ENCODE peak calls at places on chromosomes 6 and 20, in five cellular contexts. O is ovary, Z is GM10248, Y is WTC11, S is RWPE1. M is an unnamed sample.

GRCh38 chr6:22129751-22130150 is 167.1 kb downstream of the PRL start:
- DNase-seq in S (no peak), Y (no peak), O (no peak), Z (no peak), M (no peak)

GRCh38 chr6:44569931-44570385 is 182.5 kb downstream of the CDC5L start:
- DNase-seq in Y (no peak), O (no peak), Z (no peak), S (no peak), M (peak)

GRCh38 chr20:45433316-45433715 is 17.4 kb downstream of the PIGT start:
- DNase-seq in O (peak), Y (no peak), Z (no peak), S (no peak), M (peak)

GRCh38 chr20:63315982-63316491 is 23.1 kb downstream of the COL20A1 start:
- DNase-seq in Y (no peak), O (peak), S (no peak), Z (no peak), M (no peak)

GRCh38 chr6:107704377-107705013 is 119.6 kb downstream of the SCML4 start:
- DNase-seq in Z (peak), Y (no peak), O (no peak), S (peak), M (peak)

GRCh38 chr6:16199792-16200191 is 38.6 kb upstream of the GMPR start:
- DNase-seq in Y (no peak), O (no peak), S (no peak), Z (no peak), M (no peak)

GRCh38 chr6:30461055-30461454 is 28.3 kb upstream of the HLA-E start:
- DNase-seq in S (no peak), Z (no peak), Y (no peak), O (no peak), M (no peak)

GRCh38 chr20:34943808-34944568 is 11.6 kb downstream of the GSS start:
- DNase-seq in S (peak), Y (no peak), O (no peak), Z (no peak), M (no peak)

GRCh38 chr6:163014736-163015135 is 287.0 kb downstream of the PACRG start:
- DNase-seq in S (no peak), Y (no peak), O (no peak), Z (no peak), M (peak)

GRCh38 chr20:58753267-58753928 is 60.8 kb downstream of the NPEPL1 start:
- DNase-seq in Z (no peak), Y (peak), S (no peak), O (no peak), M (no peak)

GRCh38 chr6:21137708-21138358 is 455.7 kb upstream of the SOX4 start:
- DNase-seq in Z (no peak), S (no peak), O (no peak), Y (no peak), M (no peak)

GRCh38 chr20:34522969-34523871 is 7.0 kb downstream of the DYNLRB1 start:
- DNase-seq in Z (peak), O (no peak), Y (peak), S (peak), M (peak)

GRCh38 chr6:40359808-40360207 is 227.4 kb downstream of the LRFN2 start:
- DNase-seq in Y (peak), Z (no peak), O (no peak), S (no peak), M (no peak)

GRCh38 chr6:161748535-161749386 is 474.9 kb upstream of the AGPAT4 start:
- DNase-seq in Y (peak), O (no peak), S (peak), Z (no peak), M (no peak)

GRCh38 chr6:80333342-80333741 is 226.9 kb downstream of the BCKDHB start:
- DNase-seq in Y (no peak), O (no peak), S (no peak), Z (no peak), M (no peak)

GRCh38 chr6:146546440-146546839 is 2.8 kb downstream of the RAB32 start:
- DNase-seq in Y (no peak), O (no peak), S (peak), Z (no peak), M (peak)

GRCh38 chr6:138692058-138692977 is 81.3 kb upstream of the CCDC28A start:
- DNase-seq in Y (peak), Z (peak), O (peak), S (peak), M (peak)

GRCh38 chr6:168157272-168158007 is 78.4 kb upstream of the FRMD1 start:
- DNase-seq in Z (no peak), O (no peak), S (peak), Y (no peak), M (peak)

DNA sequence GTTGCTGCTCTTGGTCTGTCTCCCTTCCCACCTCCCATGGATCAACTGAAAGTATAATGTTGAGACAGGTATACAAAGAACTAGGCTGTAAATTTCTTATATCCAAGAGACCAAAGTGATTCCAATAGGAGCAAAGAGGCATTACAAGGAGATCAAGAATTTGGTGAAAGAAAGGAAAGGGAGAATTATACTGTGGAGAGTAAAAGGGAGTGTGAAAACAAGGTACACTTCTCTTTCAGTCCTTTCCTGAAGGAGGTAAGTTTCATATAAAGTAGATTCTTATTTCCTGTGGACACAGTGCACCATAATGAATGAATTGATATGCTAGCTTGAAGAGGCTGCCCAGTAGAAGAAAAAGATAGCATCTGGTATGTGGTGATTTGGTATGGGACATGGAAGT is 49.7 kb downstream of the CD2AP start:
- DNase-seq in S (no peak), Y (no peak), Z (no peak), O (no peak), M (no peak)
- TF ChIP-seq CTCF in S (no peak), Y (no peak), Z (no peak), O (no peak), M (no peak)

DNA sequence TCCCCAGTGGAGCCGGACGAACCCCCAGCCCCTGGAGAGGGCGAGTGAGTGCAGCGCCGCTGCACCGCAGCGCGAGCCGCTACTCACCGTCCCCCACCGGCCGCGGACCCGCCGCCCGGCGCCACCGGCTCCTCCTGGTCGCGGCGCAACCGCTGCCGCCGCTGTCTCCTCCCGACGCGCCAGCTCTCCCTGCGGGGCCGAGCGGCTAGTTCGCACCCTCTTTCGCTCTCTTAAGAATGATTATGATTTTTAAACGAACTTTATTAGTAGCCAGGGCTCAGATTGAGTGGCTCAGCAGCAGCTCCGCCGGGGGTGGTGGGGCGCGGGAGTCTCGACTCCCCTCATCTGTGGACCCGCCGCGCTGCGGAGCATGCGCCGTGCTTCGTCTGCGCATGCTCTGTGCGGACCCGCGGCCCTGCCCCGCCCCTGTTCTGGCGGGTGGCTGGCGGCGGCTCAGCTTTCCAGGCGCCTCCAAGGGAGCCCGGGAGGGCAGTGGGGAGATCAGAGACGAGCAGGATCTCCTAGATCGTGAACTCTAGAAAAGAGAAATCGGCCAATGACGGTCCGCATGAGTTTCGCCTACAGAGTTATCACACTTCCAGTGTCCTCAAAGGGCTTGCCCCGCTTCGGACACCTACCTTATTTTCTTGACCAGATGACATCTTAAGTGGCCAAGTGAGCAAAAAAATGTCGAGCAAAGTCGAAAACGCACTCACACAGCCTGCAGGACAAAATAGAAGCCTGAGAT is at the start of gene RAB23:
- DNase-seq in Z (peak), Y (peak), O (peak), S (peak), M (peak)
- TF ChIP-seq CTCF in Z (no peak), Y (no peak), O (no peak), S (no peak), M (peak)

DNA sequence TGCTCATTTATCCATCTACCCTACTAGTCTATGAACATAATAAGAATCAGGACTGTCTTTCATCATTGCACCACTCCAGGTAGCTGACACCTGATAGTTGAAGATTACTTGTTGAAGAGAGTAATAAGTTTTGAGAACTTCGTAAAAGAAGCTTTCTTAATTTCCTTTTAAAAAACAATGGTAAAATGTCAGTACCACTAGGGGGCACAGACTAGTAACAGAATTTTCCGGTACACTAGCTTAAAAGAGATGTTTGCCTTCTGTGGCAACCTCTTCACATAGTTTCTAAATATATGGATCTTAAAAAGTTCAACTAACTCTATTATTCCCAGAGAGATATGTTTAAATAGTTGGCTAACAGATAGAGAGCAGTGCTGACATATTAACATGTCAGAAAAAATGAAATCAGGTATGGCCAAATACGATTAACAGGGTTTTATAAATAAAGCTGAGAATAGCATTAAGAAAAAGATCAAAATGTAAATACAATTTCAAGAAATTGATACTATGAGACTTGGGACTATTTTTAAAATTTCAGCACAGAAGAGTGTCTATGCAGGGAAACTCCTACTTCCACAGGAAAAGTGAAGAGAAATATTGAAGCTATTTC is 5.4 kb upstream of the KCNQ5 start:
- DNase-seq in O (no peak), S (no peak), Y (no peak), Z (peak), M (peak)
- TF ChIP-seq CTCF in O (no peak), S (peak), Y (no peak), Z (peak), M (peak)

GRCh38 chr6:7145269-7146078 is 37.7 kb downstream of the RREB1 start:
- DNase-seq in S (no peak), O (no peak), Z (no peak), Y (no peak), M (no peak)

GRCh38 chr6:7142228-7142801 is 34.6 kb downstream of the RREB1 start:
- DNase-seq in Z (no peak), S (no peak), Y (no peak), O (no peak), M (no peak)

GRCh38 chr6:7144810-7145209 is 37.0 kb downstream of the RREB1 start:
- DNase-seq in Y (no peak), S (no peak), Z (no peak), O (no peak), M (no peak)

GRCh38 chr6:7140631-7141366 is 33.0 kb downstream of the RREB1 start:
- DNase-seq in Y (peak), Z (peak), O (peak), S (peak), M (peak)

GRCh38 chr6:7143161-7143974 is 35.6 kb downstream of the RREB1 start:
- DNase-seq in Z (no peak), Y (no peak), S (no peak), O (no peak), M (no peak)
- TF ChIP-seq CTCF in Z (no peak), Y (no peak), S (no peak), O (no peak), M (no peak)

DNA sequence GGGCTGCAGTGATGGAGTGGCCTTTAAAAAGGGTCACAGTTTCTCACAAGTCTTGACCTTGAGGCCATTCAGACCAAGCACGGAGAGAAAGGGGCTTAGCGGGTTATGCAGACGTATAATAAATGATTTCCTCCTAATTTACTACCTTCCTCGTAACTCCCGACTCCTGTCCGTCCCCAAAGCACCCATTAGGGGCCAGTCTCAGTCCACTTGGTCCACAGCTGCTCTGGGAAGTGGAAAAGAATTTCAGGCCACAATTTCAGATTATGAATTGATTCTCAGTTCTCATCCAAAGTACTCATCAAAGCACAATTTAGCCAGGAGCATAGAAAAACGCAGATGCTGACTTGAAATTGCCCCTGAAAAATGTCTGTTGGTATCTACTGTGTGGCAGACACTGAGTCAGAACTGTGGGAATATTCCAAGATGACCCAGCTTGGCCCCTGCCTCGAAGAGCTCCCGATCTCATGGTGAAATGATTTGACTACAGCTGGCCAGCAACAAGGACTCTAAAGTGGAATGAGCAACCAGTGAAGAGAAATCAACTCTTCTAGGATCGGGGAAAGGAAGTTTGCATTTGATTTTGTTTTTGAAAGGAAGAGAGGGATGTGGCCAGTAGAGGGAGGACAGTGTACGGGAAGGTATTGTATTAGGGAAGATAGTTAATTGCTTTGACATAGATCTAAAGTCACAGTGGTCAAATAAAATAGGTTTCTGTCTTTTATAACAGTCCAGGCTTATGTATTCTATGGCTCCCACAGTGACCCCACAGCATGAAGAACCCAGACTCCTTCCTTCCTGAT is 15.2 kb upstream of the STK35 start:
- DNase-seq in O (no peak), S (no peak), Y (no peak), Z (no peak), M (no peak)
- TF ChIP-seq CTCF in O (no peak), S (no peak), Y (no peak), Z (no peak), M (peak)

DNA sequence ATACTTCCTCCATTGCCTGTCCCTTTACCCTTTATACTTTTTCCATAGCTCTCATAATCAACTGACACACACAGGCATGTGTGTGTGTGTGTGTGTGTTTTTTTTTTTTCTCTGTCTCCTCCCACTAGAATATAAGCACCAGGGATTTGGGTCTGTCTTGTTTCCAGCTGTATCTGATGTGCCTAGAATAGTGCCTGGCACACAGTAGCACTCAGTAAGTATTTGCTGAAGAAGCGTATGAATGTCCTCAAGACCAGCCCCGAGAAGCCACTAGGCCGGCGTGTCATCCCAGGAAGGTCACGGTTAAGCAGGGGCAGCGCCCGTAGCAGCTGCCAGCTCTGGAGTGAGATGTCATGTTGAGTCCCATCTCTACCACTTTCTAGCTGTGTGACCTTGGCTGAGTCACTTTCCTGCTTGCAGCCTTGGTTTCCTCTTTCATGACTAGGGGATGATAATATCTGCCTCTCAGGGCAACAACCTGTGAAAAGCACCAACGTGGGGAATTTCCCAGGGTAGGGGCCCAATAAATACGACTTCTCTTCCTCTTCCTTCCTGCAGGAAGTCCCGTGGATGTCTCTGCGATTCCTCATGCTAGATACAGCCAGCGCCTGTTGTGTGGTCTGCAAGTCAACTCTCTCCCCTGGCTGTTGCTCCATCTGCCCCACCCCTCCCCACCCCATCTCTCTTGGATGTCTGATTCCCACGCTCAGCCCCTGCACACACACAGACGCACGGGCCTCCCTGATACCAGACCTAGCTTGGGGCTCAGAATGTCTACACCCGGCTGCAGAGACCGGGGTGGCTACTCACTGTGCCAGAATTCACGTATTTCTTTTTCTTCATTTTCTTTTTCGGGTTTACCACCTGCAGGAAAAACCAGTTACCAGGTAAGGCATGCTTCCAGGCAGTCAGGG is 58.1 kb downstream of the RAB44 start:
- DNase-seq in S (peak), Z (peak), Y (no peak), O (no peak), M (peak)
- TF ChIP-seq CTCF in S (no peak), Z (no peak), Y (no peak), O (no peak), M (no peak)

DNA sequence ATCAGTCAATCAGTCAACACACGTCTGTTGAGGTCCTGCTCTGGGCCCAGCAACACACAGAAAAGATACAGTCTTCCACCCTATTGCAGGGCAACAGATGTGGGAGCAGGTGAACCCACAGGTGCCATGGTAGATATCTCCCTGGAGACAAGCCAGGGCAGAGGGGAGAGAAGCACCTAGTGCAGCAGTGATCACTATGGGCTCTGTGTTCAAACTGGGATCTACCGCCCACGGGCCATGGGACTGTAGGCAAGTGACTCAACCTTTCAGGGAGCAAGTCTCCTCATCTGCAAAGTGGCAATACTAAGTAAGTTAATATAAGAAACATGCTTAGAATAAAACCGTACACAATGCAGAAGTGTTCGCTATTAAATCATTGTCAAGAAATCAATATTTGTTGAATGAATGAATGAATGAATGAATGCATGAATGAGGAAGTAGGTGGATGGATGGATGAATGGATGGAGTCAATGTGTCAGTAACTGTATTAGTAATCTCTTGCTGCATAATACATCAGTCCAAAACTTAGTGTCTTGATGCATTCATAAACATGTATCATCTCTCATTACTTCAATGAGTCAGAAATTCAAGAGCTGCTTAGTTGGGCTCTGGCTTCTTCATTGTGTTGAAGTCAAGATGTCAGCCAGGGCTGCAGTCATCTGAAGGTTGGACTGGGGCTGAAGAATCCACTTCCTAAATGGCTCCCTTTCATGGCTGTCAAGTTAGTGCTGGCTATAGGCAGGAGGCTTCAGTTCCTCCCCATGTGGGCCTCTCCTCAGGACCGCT is 31.9 kb upstream of the NFATC2 start:
- DNase-seq in O (no peak), Y (no peak), Z (no peak), S (no peak), M (no peak)
- TF ChIP-seq CTCF in O (no peak), Y (no peak), Z (no peak), S (no peak), M (no peak)

DNA sequence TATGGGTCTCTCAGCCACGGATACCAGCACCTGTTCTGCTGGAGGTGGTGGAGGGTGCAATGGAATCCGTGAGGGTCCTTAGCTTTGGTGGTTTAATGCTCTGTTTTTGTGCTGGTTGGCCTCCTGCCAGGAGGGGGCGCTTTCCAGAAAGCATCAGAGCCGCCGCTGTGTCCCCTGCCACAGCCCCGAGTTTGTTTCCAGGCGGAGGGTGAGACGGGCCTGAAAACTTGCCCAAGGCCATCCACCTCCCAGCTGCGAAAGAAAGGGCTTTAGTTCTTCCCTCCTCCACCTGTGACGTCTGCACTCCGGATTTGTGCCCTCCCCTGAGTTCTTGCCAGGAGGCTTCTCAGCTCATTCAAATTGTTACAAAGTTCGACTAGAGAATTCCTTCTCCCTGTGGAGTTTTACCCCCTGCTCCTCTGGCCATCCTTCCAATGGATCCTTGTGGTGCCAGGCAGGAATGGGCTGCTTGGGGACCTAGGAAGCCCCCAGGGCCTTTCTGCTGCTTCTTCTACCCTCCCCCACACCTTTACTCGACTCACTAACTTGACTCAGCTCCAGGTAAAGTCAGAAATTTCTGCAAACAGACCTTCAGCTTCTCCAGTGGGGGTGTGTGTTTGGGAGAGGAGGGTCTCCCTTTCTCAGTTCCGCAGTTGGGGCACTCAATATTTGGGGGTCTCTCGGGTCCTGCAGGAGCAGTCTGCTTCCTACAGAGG is 873.7 kb downstream of the KIF16B start:
- DNase-seq in O (peak), S (no peak), Y (peak), Z (no peak), M (no peak)
- TF ChIP-seq CTCF in O (no peak), S (no peak), Y (peak), Z (no peak), M (no peak)

M was measured in HFFc6.